ENCODE peak calls at places on chromosomes 7 and 10, in four cellular contexts. W, S, O and P are unnamed samples.

GRCh38 chr7:116812905-116813304 is 49.5 kb upstream of the CAPZA2 start:
- DNase-seq in W (no peak), O (no peak), S (no peak), P (no peak)

GRCh38 chr7:138886501-138886917 is 88.5 kb upstream of the ATP6V0A4 start:
- DNase-seq in O (peak), W (peak), S (peak), P (peak)

GRCh38 chr7:610531-611280 is 91.1 kb upstream of the PDGFA start:
- DNase-seq in W (no peak), O (no peak), S (no peak), P (no peak)

GRCh38 chr7:30865821-30866220 is 45.8 kb upstream of the AQP1 start:
- DNase-seq in O (no peak), W (no peak), S (no peak), P (no peak)

GRCh38 chr10:11448190-11448544 is 163.3 kb downstream of the USP6NL start:
- DNase-seq in S (no peak), W (no peak), O (no peak), P (no peak)

GRCh38 chr10:133045556-133046483 is 41.9 kb upstream of the ADGRA1 start:
- DNase-seq in O (no peak), W (no peak), S (no peak), P (peak)

GRCh38 chr10:66678521-66678920 is 247.3 kb upstream of the LRRTM3 start:
- DNase-seq in O (no peak), W (no peak), S (no peak), P (no peak)

GRCh38 chr7:116327751-116328150 is 117.4 kb downstream of the TES start:
- DNase-seq in S (peak), O (no peak), W (no peak), P (no peak)

GRCh38 chr10:88553116-88553752 is 29.9 kb downstream of the RNLS start:
- DNase-seq in W (peak), S (peak), O (peak), P (peak)

GRCh38 chr10:28914721-28915120 is 237.4 kb downstream of the BAMBI start:
- DNase-seq in W (no peak), S (no peak), O (no peak), P (no peak)

GRCh38 chr10:102230861-102231356 is 4.8 kb downstream of the ELOVL3 start:
- DNase-seq in S (peak), O (no peak), W (no peak), P (peak)

GRCh38 chr10:122141821-122142651 is 129.1 kb upstream of the BTBD16 start:
- DNase-seq in S (no peak), W (no peak), O (no peak), P (no peak)

GRCh38 chr7:149325248-149325647 is 63.3 kb downstream of the ZNF783 start:
- DNase-seq in W (no peak), S (no peak), O (no peak), P (no peak)

GRCh38 chr10:29841724-29842649 is 207.2 kb upstream of the SVIL start:
- DNase-seq in O (no peak), W (peak), S (no peak), P (peak)

GRCh38 chr7:117127585-117128168 is 174.4 kb downstream of the ST7 start:
- DNase-seq in W (peak), O (peak), S (peak), P (no peak)

GRCh38 chr10:26269754-26270153 is 53.2 kb downstream of the GAD2 start:
- DNase-seq in W (peak), O (no peak), S (peak), P (peak)

GRCh38 chr10:8233049-8233448 is 178.6 kb downstream of the GATA3 start:
- DNase-seq in W (no peak), O (no peak), S (no peak), P (no peak)

GRCh38 chr7:80392229-80393169 is 119.4 kb downstream of the GNAT3 start:
- DNase-seq in W (peak), O (no peak), S (peak), P (peak)
- TF ChIP-seq JUND in W (no peak), O (no peak), S (no peak), P (no peak)

GRCh38 chr7:96311967-96312366 is 9.9 kb downstream of the SLC25A13 start:
- DNase-seq in W (peak), O (no peak), S (no peak), P (no peak)
- TF ChIP-seq JUND in W (no peak), O (no peak), S (no peak), P (no peak)

GRCh38 chr10:1477578-1477977 is 259.7 kb downstream of the ADARB2 start:
- DNase-seq in W (no peak), O (no peak), S (no peak), P (no peak)
- TF ChIP-seq JUND in W (no peak), O (no peak), S (no peak), P (no peak)

GRCh38 chr7:113763226-113763625 is 155.6 kb downstream of the PPP1R3A start:
- DNase-seq in S (no peak), W (no peak), O (no peak), P (no peak)
- TF ChIP-seq JUND in S (no peak), W (no peak), O (no peak), P (no peak)